ENCODE peak calls at places on chromosome 21, in ten cellular contexts. One of them, this sample, is unnamed.

GRCh38 chr21:21210552-21210951 is 212.3 kb downstream of the NCAM2 start:
- DNase-seq in IMR-90: no peak
- DNase-seq in AG04450: no peak
- DNase-seq in heart right ventricle: no peak
- DNase-seq in A549: no peak
- DNase-seq in heart left ventricle: no peak
- DNase-seq in effector memory CD4-positive, alpha-beta T cell: no peak
- DNase-seq in endodermal cell: no peak
- DNase-seq in CD8-positive, alpha-beta memory T cell: no peak
- DNase-seq in cardiac muscle cell: no peak
- DNase-seq in this sample: no peak

GRCh38 chr21:29192999-29193563 is 62.6 kb downstream of the MAP3K7CL start:
- DNase-seq in IMR-90: no peak
- DNase-seq in AG04450: no peak
- DNase-seq in heart right ventricle: peak; percentile 15
- DNase-seq in A549: no peak
- DNase-seq in heart left ventricle: peak; percentile 63
- DNase-seq in effector memory CD4-positive, alpha-beta T cell: no peak
- DNase-seq in endodermal cell: no peak
- DNase-seq in CD8-positive, alpha-beta memory T cell: no peak
- DNase-seq in cardiac muscle cell: no peak
- DNase-seq in this sample: no peak

GRCh38 chr21:41112740-41113692 is 54.9 kb upstream of the BACE2 start:
- DNase-seq in IMR-90: peak; percentile 79
- DNase-seq in AG04450: peak; percentile 33
- DNase-seq in heart right ventricle: peak; percentile 14
- DNase-seq in A549: no peak
- DNase-seq in heart left ventricle: no peak
- DNase-seq in effector memory CD4-positive, alpha-beta T cell: no peak
- DNase-seq in endodermal cell: peak; percentile 75
- DNase-seq in CD8-positive, alpha-beta memory T cell: peak; percentile 16
- DNase-seq in cardiac muscle cell: peak; percentile 80
- DNase-seq in this sample: no peak

GRCh38 chr21:28127390-28127789 is 865.3 kb downstream of the LTN1 start:
- DNase-seq in IMR-90: peak; percentile 7
- DNase-seq in AG04450: no peak
- DNase-seq in heart right ventricle: no peak
- DNase-seq in A549: no peak
- DNase-seq in heart left ventricle: no peak
- DNase-seq in effector memory CD4-positive, alpha-beta T cell: no peak
- DNase-seq in endodermal cell: no peak
- DNase-seq in CD8-positive, alpha-beta memory T cell: no peak
- DNase-seq in cardiac muscle cell: no peak
- DNase-seq in this sample: no peak

GRCh38 chr21:44686000-44686781 is 4.2 kb upstream of the KRTAP12-1 start:
- DNase-seq in IMR-90: no peak
- DNase-seq in AG04450: no peak
- DNase-seq in heart right ventricle: no peak
- DNase-seq in A549: no peak
- DNase-seq in heart left ventricle: peak; percentile 10
- DNase-seq in effector memory CD4-positive, alpha-beta T cell: no peak
- DNase-seq in endodermal cell: peak; percentile 86
- DNase-seq in CD8-positive, alpha-beta memory T cell: no peak
- DNase-seq in cardiac muscle cell: no peak
- DNase-seq in this sample: no peak

GRCh38 chr21:37367758-37368535 is 1.4 kb downstream of the DYRK1A start:
- DNase-seq in IMR-90: peak; percentile 35
- DNase-seq in AG04450: no peak
- DNase-seq in heart right ventricle: peak; percentile 72
- DNase-seq in A549: no peak
- DNase-seq in heart left ventricle: peak; percentile 73
- DNase-seq in effector memory CD4-positive, alpha-beta T cell: peak; percentile 9
- DNase-seq in endodermal cell: peak; percentile 62
- DNase-seq in CD8-positive, alpha-beta memory T cell: peak; percentile 40
- DNase-seq in cardiac muscle cell: peak; percentile 50
- DNase-seq in this sample: no peak

GRCh38 chr21:40671721-40672120 is 175.2 kb downstream of the DSCAM start:
- DNase-seq in IMR-90: no peak
- DNase-seq in AG04450: no peak
- DNase-seq in heart right ventricle: no peak
- DNase-seq in A549: no peak
- DNase-seq in heart left ventricle: no peak
- DNase-seq in effector memory CD4-positive, alpha-beta T cell: no peak
- DNase-seq in endodermal cell: no peak
- DNase-seq in CD8-positive, alpha-beta memory T cell: no peak
- DNase-seq in cardiac muscle cell: no peak
- DNase-seq in this sample: no peak

GRCh38 chr21:38267136-38267535 is 10.3 kb downstream of the KCNJ15 start:
- DNase-seq in IMR-90: no peak
- DNase-seq in AG04450: no peak
- DNase-seq in heart right ventricle: no peak
- DNase-seq in A549: no peak
- DNase-seq in heart left ventricle: no peak
- DNase-seq in effector memory CD4-positive, alpha-beta T cell: no peak
- DNase-seq in endodermal cell: no peak
- DNase-seq in CD8-positive, alpha-beta memory T cell: no peak
- DNase-seq in cardiac muscle cell: no peak
- DNase-seq in this sample: no peak

DNA sequence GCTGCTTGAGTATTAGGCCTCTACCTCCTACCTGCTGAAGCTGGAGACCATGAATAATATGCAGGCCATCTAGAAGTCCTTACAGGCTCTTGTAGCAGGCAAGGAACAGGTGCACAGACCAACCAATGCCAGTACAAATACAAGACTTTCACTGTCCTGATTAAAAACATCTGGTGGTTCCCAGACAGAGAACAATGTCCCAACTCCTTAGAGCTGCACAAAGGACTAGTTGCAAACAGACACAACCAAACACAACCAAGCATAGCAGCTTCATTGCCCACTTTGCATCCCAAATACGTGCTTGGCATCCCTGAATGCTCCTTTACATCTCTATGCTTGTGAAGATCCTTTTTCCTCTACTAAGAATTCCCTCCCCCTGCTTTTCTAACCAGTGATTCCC is 98.1 kb upstream of the CXADR start:
- DNase-seq in IMR-90: no peak
- DNase-seq in AG04450: no peak
- DNase-seq in heart right ventricle: no peak
- DNase-seq in A549: no peak
- DNase-seq in heart left ventricle: no peak
- DNase-seq in effector memory CD4-positive, alpha-beta T cell: no peak
- DNase-seq in endodermal cell: no peak
- DNase-seq in CD8-positive, alpha-beta memory T cell: no peak
- DNase-seq in cardiac muscle cell: no peak
- DNase-seq in this sample: no peak
- H3K27ac ChIP-seq in IMR-90: no peak overlapping the region
- H3K27ac ChIP-seq in AG04450: no peak overlapping the region
- H3K27ac ChIP-seq in heart right ventricle: no peak overlapping the region
- H3K27ac ChIP-seq in A549: no peak overlapping the region
- H3K27ac ChIP-seq in heart left ventricle: no peak overlapping the region
- H3K27ac ChIP-seq in effector memory CD4-positive, alpha-beta T cell: no peak overlapping the region
- H3K27ac ChIP-seq in endodermal cell: no peak overlapping the region
- H3K27ac ChIP-seq in CD8-positive, alpha-beta memory T cell: no peak overlapping the region
- H3K27ac ChIP-seq in cardiac muscle cell: no peak overlapping the region
- H3K27ac ChIP-seq in this sample: no peak overlapping the region

GRCh38 chr21:25966308-25966707 is 204.3 kb downstream of the APP start:
- DNase-seq in IMR-90: peak; percentile 37
- DNase-seq in AG04450: no peak
- DNase-seq in heart right ventricle: no peak
- DNase-seq in A549: no peak
- DNase-seq in heart left ventricle: no peak
- DNase-seq in effector memory CD4-positive, alpha-beta T cell: no peak
- DNase-seq in endodermal cell: no peak
- DNase-seq in CD8-positive, alpha-beta memory T cell: no peak
- DNase-seq in cardiac muscle cell: no peak
- DNase-seq in this sample: no peak

GRCh38 chr21:25967566-25968438 is 202.8 kb downstream of the APP start:
- DNase-seq in IMR-90: no peak
- DNase-seq in AG04450: no peak
- DNase-seq in heart right ventricle: no peak
- DNase-seq in A549: no peak
- DNase-seq in heart left ventricle: no peak
- DNase-seq in effector memory CD4-positive, alpha-beta T cell: no peak
- DNase-seq in endodermal cell: no peak
- DNase-seq in CD8-positive, alpha-beta memory T cell: peak; percentile 0
- DNase-seq in cardiac muscle cell: no peak
- DNase-seq in this sample: no peak

GRCh38 chr21:25964926-25965325 is 205.6 kb downstream of the APP start:
- DNase-seq in IMR-90: no peak
- DNase-seq in AG04450: no peak
- DNase-seq in heart right ventricle: no peak
- DNase-seq in A549: no peak
- DNase-seq in heart left ventricle: no peak
- DNase-seq in effector memory CD4-positive, alpha-beta T cell: no peak
- DNase-seq in endodermal cell: no peak
- DNase-seq in CD8-positive, alpha-beta memory T cell: no peak
- DNase-seq in cardiac muscle cell: no peak
- DNase-seq in this sample: no peak

GRCh38 chr21:25974937-25975336 is 195.6 kb downstream of the APP start:
- DNase-seq in IMR-90: no peak
- DNase-seq in AG04450: no peak
- DNase-seq in heart right ventricle: peak; percentile 70
- DNase-seq in A549: no peak
- DNase-seq in heart left ventricle: peak; percentile 69
- DNase-seq in effector memory CD4-positive, alpha-beta T cell: no peak
- DNase-seq in endodermal cell: no peak
- DNase-seq in CD8-positive, alpha-beta memory T cell: no peak
- DNase-seq in cardiac muscle cell: no peak
- DNase-seq in this sample: no peak

DNA sequence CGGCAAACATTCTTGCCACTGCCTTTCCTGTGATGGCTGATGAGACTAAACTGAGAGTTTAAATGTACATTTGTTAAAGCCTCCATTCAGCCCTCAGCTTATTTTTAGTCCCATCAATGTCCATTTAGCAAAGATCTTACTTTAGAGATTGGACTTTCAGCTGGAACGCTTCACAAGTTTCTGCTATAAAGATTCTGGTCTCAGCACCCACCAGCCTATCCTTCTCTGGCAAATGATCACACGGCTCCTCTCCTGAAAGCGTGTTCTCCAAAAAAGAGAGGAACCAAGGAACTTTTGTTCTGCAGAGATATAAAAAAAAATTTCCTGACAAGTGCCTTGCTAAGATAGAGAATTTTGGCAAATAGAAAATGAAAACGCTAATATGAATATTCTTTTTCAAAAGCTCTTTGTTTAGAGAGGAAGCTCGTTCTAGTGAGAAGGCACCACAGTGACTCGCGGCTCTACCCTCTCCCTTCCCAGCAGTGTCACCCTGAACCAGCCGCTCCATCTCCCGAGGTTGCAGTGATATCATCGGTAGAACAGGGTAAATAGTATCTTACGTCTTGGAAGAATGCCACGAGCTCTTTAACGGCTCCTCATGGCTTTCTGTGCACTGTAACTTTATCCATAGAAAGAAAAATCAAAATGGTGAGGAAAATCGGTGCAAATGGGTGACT is 200.2 kb downstream of the APP start:
- DNase-seq in IMR-90: no peak
- DNase-seq in AG04450: no peak
- DNase-seq in heart right ventricle: no peak
- DNase-seq in A549: no peak
- DNase-seq in heart left ventricle: peak; percentile 41
- DNase-seq in effector memory CD4-positive, alpha-beta T cell: no peak
- DNase-seq in endodermal cell: no peak
- DNase-seq in CD8-positive, alpha-beta memory T cell: no peak
- DNase-seq in cardiac muscle cell: no peak
- DNase-seq in this sample: no peak
- H3K27ac ChIP-seq in IMR-90: no peak overlapping the region
- H3K27ac ChIP-seq in AG04450: no peak overlapping the region
- H3K27ac ChIP-seq in heart right ventricle: peak overlapping the region; percentile 62
- H3K27ac ChIP-seq in A549: no peak overlapping the region
- H3K27ac ChIP-seq in heart left ventricle: peak overlapping the region; percentile 2
- H3K27ac ChIP-seq in effector memory CD4-positive, alpha-beta T cell: no peak overlapping the region
- H3K27ac ChIP-seq in endodermal cell: no peak overlapping the region
- H3K27ac ChIP-seq in CD8-positive, alpha-beta memory T cell: no peak overlapping the region
- H3K27ac ChIP-seq in cardiac muscle cell: no peak overlapping the region
- H3K27ac ChIP-seq in this sample: no peak overlapping the region

GRCh38 chr21:15514073-15514946 is 215.5 kb upstream of the USP25 start:
- DNase-seq in IMR-90: no peak
- DNase-seq in AG04450: no peak
- DNase-seq in heart right ventricle: no peak
- DNase-seq in A549: no peak
- DNase-seq in heart left ventricle: no peak
- DNase-seq in effector memory CD4-positive, alpha-beta T cell: peak; percentile 41
- DNase-seq in endodermal cell: no peak
- DNase-seq in CD8-positive, alpha-beta memory T cell: peak; percentile 77
- DNase-seq in cardiac muscle cell: no peak
- DNase-seq in this sample: no peak

GRCh38 chr21:15506086-15506485 is 223.7 kb upstream of the USP25 start:
- DNase-seq in IMR-90: no peak
- DNase-seq in AG04450: no peak
- DNase-seq in heart right ventricle: no peak
- DNase-seq in A549: no peak
- DNase-seq in heart left ventricle: no peak
- DNase-seq in effector memory CD4-positive, alpha-beta T cell: no peak
- DNase-seq in endodermal cell: no peak
- DNase-seq in CD8-positive, alpha-beta memory T cell: no peak
- DNase-seq in cardiac muscle cell: no peak
- DNase-seq in this sample: no peak

DNA sequence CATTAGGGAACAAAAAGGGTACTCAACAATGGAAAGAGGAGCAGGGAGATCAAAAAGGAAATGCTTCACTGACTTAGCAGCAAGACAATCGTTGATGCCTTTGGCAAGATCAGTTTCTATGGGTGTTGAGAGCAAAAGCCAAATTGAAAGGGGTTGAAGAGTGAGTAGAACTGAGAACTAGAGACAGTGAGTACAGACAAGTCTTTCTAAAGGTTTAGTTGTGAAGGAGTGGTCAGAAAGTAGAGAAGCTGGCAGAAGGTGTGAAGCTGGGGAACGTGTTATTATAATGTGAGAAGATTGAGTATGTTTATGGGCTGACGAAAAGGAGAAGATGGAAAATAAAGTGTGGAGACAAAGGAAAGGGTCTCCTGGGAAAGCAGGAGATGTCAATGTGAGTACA is 221.2 kb upstream of the USP25 start:
- DNase-seq in IMR-90: no peak
- DNase-seq in AG04450: no peak
- DNase-seq in heart right ventricle: no peak
- DNase-seq in A549: no peak
- DNase-seq in heart left ventricle: no peak
- DNase-seq in effector memory CD4-positive, alpha-beta T cell: no peak
- DNase-seq in endodermal cell: no peak
- DNase-seq in CD8-positive, alpha-beta memory T cell: no peak
- DNase-seq in cardiac muscle cell: no peak
- DNase-seq in this sample: no peak
- H3K27ac ChIP-seq in IMR-90: no peak overlapping the region
- H3K27ac ChIP-seq in AG04450: no peak overlapping the region
- H3K27ac ChIP-seq in heart right ventricle: no peak overlapping the region
- H3K27ac ChIP-seq in A549: no peak overlapping the region
- H3K27ac ChIP-seq in heart left ventricle: no peak overlapping the region
- H3K27ac ChIP-seq in effector memory CD4-positive, alpha-beta T cell: no peak overlapping the region
- H3K27ac ChIP-seq in endodermal cell: no peak overlapping the region
- H3K27ac ChIP-seq in CD8-positive, alpha-beta memory T cell: no peak overlapping the region
- H3K27ac ChIP-seq in cardiac muscle cell: no peak overlapping the region
- H3K27ac ChIP-seq in this sample: no peak overlapping the region

DNA sequence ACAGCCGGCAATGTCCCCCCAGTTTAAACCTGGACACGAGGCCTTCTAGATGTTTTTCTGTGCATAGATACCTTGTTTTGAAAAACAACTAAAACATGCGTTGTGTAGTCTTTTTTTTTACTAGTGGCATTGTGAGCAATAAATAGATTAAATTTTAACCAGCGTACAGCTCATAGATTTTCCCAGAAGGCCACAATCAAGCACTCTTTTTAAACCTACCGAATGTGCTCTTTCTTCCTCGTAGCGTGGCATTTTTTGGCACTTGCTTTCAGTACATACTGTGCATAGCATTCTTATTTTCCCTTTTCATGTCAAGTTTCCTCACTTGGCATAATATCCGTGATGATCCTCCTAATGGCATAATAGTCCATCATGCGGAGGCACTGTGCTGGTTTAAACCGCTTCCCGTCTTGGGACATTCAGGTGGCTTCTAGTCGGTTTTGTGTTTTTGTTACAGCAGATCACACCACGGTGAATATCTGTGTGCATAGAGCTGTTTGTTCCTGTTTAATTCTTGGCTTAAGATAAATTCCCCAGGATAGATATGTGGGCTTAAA is 95.3 kb downstream of the PDE9A start:
- DNase-seq in IMR-90: no peak
- DNase-seq in AG04450: no peak
- DNase-seq in heart right ventricle: no peak
- DNase-seq in A549: no peak
- DNase-seq in heart left ventricle: no peak
- DNase-seq in effector memory CD4-positive, alpha-beta T cell: no peak
- DNase-seq in endodermal cell: no peak
- DNase-seq in CD8-positive, alpha-beta memory T cell: no peak
- DNase-seq in cardiac muscle cell: no peak
- DNase-seq in this sample: no peak
- H3K27ac ChIP-seq in IMR-90: no peak overlapping the region
- H3K27ac ChIP-seq in AG04450: no peak overlapping the region
- H3K27ac ChIP-seq in heart right ventricle: no peak overlapping the region
- H3K27ac ChIP-seq in A549: no peak overlapping the region
- H3K27ac ChIP-seq in heart left ventricle: no peak overlapping the region
- H3K27ac ChIP-seq in effector memory CD4-positive, alpha-beta T cell: no peak overlapping the region
- H3K27ac ChIP-seq in endodermal cell: no peak overlapping the region
- H3K27ac ChIP-seq in CD8-positive, alpha-beta memory T cell: no peak overlapping the region
- H3K27ac ChIP-seq in cardiac muscle cell: no peak overlapping the region
- H3K27ac ChIP-seq in this sample: no peak overlapping the region